ENCODE peak calls at places on chromosomes 6 and 20, in four cellular contexts. N is cardiac muscle cell, P is A549, B is right cardiac atrium. U is an unnamed sample.

GRCh38 chr20:46810442-46811327 is 84.0 kb upstream of the EYA2 start:
- DNase-seq in B (no peak), N (no peak), P (no peak), U (no peak)

GRCh38 chr6:36594816-36595167 is 630 bp downstream of the SRSF3 start:
- DNase-seq in B (no peak), P (no peak), N (no peak), U (no peak)

GRCh38 chr6:161353208-161353613 is 79.3 kb upstream of the AGPAT4 start:
- DNase-seq in P (peak; percentile 40), B (peak; percentile 52), N (peak; percentile 39), U (no peak)

GRCh38 chr20:50412499-50412898 is 97.7 kb upstream of the PTPN1 start:
- DNase-seq in P (no peak), N (no peak), B (no peak), U (no peak)

GRCh38 chr6:167827062-167827587 is 414 bp downstream of the AFDN start:
- DNase-seq in B (no peak), N (peak; percentile 50), P (no peak), U (peak; percentile 14)

GRCh38 chr6:13883966-13884365 is 40.8 kb upstream of the RNF182 start:
- DNase-seq in B (no peak), N (no peak), P (no peak), U (no peak)

GRCh38 chr6:35473849-35474128 is 5.6 kb downstream of the RPL10A start:
- DNase-seq in B (no peak), N (no peak), P (no peak), U (no peak)

GRCh38 chr20:44343162-44343675 is 6.4 kb downstream of the R3HDML start:
- DNase-seq in N (no peak), P (no peak), B (no peak), U (no peak)

GRCh38 chr6:55320691-55321086 is 6.6 kb upstream of the GFRAL start:
- DNase-seq in N (no peak), B (no peak), P (no peak), U (no peak)

GRCh38 chr6:148827421-148827820 is 80.6 kb downstream of the UST start:
- DNase-seq in B (no peak), N (no peak), P (no peak), U (no peak)

GRCh38 chr20:1369970-1370369 is 22.9 kb downstream of the FKBP1A start:
- DNase-seq in P (no peak), B (no peak), N (no peak), U (no peak)

DNA sequence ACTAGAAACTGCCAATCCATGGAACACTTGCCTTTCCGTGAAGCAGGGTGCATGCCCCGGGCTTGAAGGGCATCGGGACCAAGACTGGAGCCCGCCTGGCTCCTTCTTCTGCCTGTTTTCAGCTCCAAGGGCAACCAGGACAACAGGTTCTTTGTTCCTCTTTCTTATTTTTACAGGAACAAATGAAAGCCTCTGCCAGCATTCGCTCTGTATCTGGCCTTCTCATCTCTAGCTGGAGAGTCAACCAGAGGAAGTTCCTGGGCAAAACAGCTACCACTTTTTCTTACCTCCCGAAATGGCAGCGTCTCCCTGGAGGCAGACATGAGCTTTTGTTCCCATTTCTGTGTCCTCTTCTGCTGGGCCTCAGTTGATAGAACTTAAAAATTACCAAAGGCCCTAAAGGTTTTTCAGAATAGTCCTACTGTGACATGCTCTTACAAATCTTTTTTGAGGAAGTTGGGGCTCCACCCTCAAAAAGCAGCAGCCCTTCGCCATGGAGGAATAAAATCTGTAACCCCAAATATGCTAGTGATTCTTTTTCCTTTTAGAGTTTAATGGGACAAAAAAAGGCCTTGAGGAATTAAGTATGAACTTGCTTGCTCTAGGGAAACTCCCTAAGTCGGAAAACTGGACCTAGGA is 74.0 kb upstream of the NAA20 start:
- DNase-seq in N (no peak), B (peak; percentile 64), P (no peak), U (no peak)
- H3K4me1 ChIP-seq in N (peaks cover 19% of the 10 kb centered on the region), B (peaks cover 26% of the 10 kb centered on the region), P (peaks cover 6% of the 10 kb centered on the region), U (peaks cover 71% of the 10 kb centered on the region)

GRCh38 chr6:45024610-45025009 is 303.5 kb upstream of the RUNX2 start:
- DNase-seq in P (no peak), B (no peak), N (no peak), U (no peak)
- H3K4me1 ChIP-seq in P (no peaks in the 10 kb centered on the region), B (no peaks in the 10 kb centered on the region), N (no peaks in the 10 kb centered on the region), U (no peaks in the 10 kb centered on the region)

DNA sequence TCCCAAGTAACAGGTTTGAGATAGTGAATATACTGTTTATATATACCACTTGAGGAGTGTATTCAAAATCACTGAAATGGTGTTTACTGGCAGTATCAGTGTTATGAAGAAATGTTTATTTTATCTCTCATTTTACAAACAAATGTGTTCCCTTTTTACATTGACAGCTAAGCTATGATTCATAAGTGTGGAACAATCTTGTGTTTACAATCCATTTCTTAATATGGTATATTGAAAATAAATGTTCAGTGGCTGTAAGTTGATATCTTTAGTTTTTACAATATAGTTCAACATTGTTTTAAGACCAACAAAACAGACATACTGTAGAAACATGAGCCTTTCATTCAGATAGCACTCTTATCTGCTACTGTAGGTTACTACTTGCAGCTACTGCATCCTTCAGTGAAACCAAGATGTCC is 14.3 kb downstream of the PHF3 start:
- DNase-seq in N (no peak), B (no peak), P (no peak), U (no peak)
- H3K4me1 ChIP-seq in N (peaks cover 23% of the 10 kb centered on the region), B (peaks cover 3% of the 10 kb centered on the region), P (peaks cover 21% of the 10 kb centered on the region), U (peaks cover 32% of the 10 kb centered on the region)

GRCh38 chr6:108596947-108597346 is 36.2 kb downstream of the FOXO3 start:
- DNase-seq in B (no peak), N (no peak), P (no peak), U (no peak)
- H3K4me1 ChIP-seq in B (peaks cover 22% of the 10 kb centered on the region), N (peaks cover 31% of the 10 kb centered on the region), P (peaks cover 8% of the 10 kb centered on the region), U (peaks cover 74% of the 10 kb centered on the region)

DNA sequence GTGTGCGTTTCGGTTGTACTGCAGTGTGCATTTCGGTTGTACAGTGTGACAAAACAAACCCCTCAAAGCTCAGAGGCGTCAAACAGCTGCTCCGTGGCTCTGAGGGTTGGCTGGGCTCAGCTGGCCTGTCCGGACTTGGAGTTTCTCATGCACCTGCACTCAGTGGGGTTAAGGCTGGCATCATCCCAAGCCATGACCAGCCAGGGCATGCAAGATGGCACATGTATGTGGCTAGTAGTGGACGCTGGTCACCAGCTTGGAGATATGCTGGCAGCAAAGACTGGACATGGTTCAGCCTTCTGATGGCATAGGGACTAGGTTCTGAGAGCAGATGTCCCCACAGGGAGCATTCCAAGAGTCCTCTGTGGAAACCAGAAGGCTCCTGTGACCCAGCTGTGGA is 187.2 kb downstream of the CDH4 start:
- DNase-seq in B (no peak), N (no peak), P (no peak), U (no peak)
- H3K4me1 ChIP-seq in B (peaks cover 6% of the 10 kb centered on the region), N (peaks cover 9% of the 10 kb centered on the region), P (peaks cover 8% of the 10 kb centered on the region), U (no peaks in the 10 kb centered on the region)

GRCh38 chr6:154617175-154617574 is 106.7 kb upstream of the CNKSR3 start:
- DNase-seq in B (no peak), N (peak; percentile 12), P (no peak), U (no peak)
- H3K4me1 ChIP-seq in B (no peaks in the 10 kb centered on the region), N (no peaks in the 10 kb centered on the region), P (peaks cover 6% of the 10 kb centered on the region), U (no peaks in the 10 kb centered on the region)